ENCODE peak calls at places on chromosomes 6 and 20, in six cellular contexts. O is ovary; J is thyroid gland; Z is CD8-positive, alpha-beta T cell; G is CD4-positive, alpha-beta memory T cell; Y is psoas muscle. N is an unnamed sample. For H3K36me3, the result is how much of the 10 kb centered on the place peaks cover.

GRCh38 chr6:74755196-74755595 is 450.7 kb downstream of the COL12A1 start:
- DNase-seq in J (no peak), G (no peak), O (no peak), Y (no peak), Z (no peak), N (no peak)

GRCh38 chr20:36399147-36399968 is 93.2 kb downstream of the DLGAP4 start:
- DNase-seq in J (peak), O (no peak), Y (no peak), G (peak), Z (no peak), N (peak)

GRCh38 chr6:32154514-32155161 is 697 bp downstream of the PPT2 start:
- DNase-seq in Y (peak), O (peak), Z (peak), J (peak), G (peak), N (peak)

GRCh38 chr20:45987108-45987780 is 15.2 kb upstream of the ZNF335 start:
- DNase-seq in G (peak), O (no peak), Y (peak), J (peak), Z (peak), N (peak)

GRCh38 chr6:54618597-54618996 is 228.0 kb upstream of the FAM83B start:
- DNase-seq in G (no peak), Z (no peak), O (no peak), J (no peak), Y (no peak), N (no peak)

GRCh38 chr6:93792751-93793150 is 373.4 kb upstream of the EPHA7 start:
- DNase-seq in J (no peak), G (no peak), Z (no peak), Y (no peak), O (no peak), N (no peak)

GRCh38 chr6:107811591-107812218 is 12.4 kb downstream of the SCML4 start:
- DNase-seq in J (no peak), Y (no peak), Z (peak), O (no peak), G (no peak), N (no peak)

GRCh38 chr6:16585805-16586204 is 175.5 kb downstream of the ATXN1 start:
- DNase-seq in J (no peak), O (no peak), Z (no peak), Y (no peak), G (no peak), N (no peak)

GRCh38 chr20:48012401-48012974 is 227.2 kb upstream of the SULF2 start:
- DNase-seq in Z (no peak), O (no peak), Y (no peak), G (no peak), J (no peak), N (peak)

DNA sequence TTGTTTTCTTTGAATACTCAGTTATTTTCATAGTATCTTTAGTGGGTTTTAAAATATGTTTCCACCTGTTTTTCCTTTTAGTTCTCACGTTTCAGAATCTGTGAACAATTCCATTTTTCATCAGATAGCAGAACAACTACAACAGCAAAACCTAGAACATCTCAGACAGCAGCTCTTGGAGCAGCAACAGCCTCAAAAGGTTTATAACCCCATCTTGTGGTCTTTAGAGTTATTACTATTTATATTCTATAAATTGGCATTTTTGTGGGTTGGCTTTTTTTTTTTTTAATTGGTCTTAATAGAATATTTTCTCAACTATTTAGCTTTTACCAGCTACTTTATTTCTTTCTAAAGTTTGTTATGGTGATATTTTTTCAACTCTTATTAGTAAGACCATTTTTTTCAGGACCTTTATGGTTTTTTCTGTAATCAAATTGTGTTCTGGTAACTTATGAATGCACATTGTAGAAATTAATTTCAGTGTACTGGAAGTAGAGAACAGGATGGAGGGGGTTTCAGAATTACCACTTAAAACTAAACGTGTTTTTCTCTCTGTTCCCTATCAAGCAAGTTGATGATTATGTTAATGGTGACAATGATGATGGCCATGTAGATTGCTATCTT is 72.2 kb downstream of the SCAF8 start:
- DNase-seq in Z (no peak), G (peak), J (no peak), Y (no peak), O (no peak), N (no peak)
- H3K36me3 ChIP-seq in Z (under half), G (half or more), J (under half), Y (half or more), O (under half), N (half or more)

GRCh38 chr20:64264091-64264490 is 8.5 kb downstream of the PCMTD2 start:
- DNase-seq in Z (no peak), Y (no peak), J (no peak), O (no peak), G (no peak), N (no peak)

GRCh38 chr20:64266988-64267387 is 11.4 kb downstream of the PCMTD2 start:
- DNase-seq in Z (no peak), O (no peak), G (no peak), J (no peak), Y (no peak), N (no peak)

GRCh38 chr20:64261138-64261537 is 5.6 kb downstream of the PCMTD2 start:
- DNase-seq in G (no peak), Z (no peak), Y (no peak), O (peak), J (no peak), N (peak)

GRCh38 chr20:64268180-64268579 is 12.6 kb downstream of the PCMTD2 start:
- DNase-seq in G (no peak), Y (no peak), O (no peak), J (no peak), Z (no peak), N (no peak)

GRCh38 chr20:64265201-64265600 is 9.7 kb downstream of the PCMTD2 start:
- DNase-seq in O (no peak), J (no peak), Z (no peak), G (no peak), Y (no peak), N (no peak)
- H3K36me3 ChIP-seq in O (under half), J (under half), Z (under half), G (under half), Y (under half), N (under half)

DNA sequence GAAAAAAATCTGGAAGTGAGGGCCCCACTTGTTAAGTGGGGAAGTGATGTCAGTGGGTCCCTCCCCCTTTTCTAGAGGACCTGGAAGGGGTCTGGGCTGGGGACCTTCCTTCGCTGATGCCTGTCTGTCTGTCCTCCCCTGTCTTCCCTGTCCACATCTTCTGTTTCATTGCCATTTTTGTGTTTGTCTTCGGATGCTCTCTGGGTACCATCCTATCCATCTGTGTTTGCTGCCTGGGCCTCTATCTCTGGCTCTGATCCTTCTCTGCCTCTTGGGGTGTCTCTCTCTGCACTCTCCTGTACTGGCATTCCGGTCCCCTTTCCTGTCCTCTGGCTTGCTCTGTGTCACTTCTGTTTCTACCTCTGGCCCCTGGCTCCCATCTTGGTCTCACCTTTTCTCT is 2.3 kb downstream of the TMEM151B start:
- DNase-seq in G (no peak), Z (no peak), J (no peak), Y (no peak), O (no peak), N (no peak)
- H3K36me3 ChIP-seq in G (under half), Z (under half), J (under half), Y (under half), O (under half), N (under half)

GRCh38 chr20:31537116-31537858 is 23.0 kb downstream of the HM13 start:
- DNase-seq in Y (no peak), O (no peak), G (no peak), J (no peak), Z (no peak), N (no peak)

GRCh38 chr20:31536575-31536974 is 22.3 kb downstream of the HM13 start:
- DNase-seq in G (no peak), J (no peak), Y (no peak), O (no peak), Z (no peak), N (no peak)

GRCh38 chr20:31538327-31538726 is 24.1 kb downstream of the HM13 start:
- DNase-seq in O (no peak), Z (no peak), G (no peak), Y (no peak), J (no peak), N (no peak)

GRCh38 chr20:31537859-31538245 is 23.6 kb downstream of the HM13 start:
- DNase-seq in G (no peak), Z (no peak), J (no peak), O (no peak), Y (no peak), N (no peak)

GRCh38 chr20:31535298-31535697 is 21.1 kb downstream of the HM13 start:
- DNase-seq in Y (no peak), O (no peak), G (no peak), J (no peak), Z (no peak), N (no peak)
- H3K36me3 ChIP-seq in Y (half or more), O (under half), G (half or more), J (half or more), Z (under half), N (half or more)

DNA sequence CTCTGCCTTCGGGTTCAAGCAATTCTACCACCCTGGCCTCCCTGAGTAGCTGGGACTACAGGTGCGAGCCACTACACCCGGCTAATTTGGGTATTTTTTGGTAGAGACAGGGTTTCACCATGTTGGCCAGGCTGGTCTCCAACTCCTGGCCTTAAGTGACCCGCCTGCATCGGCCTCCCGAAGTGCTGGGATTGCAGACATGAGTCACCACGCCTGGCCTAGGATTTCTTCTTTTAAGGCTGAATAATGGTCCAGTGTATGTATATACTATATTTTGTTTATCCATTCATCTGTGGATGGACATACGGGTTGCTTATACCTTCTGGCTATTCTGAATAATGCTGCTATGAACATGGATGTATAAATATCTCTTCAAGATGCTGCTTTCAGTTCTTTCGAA is 17.1 kb downstream of the RIOK1 start:
- DNase-seq in G (no peak), J (no peak), Y (no peak), O (no peak), Z (no peak), N (no peak)
- H3K36me3 ChIP-seq in G (half or more), J (under half), Y (half or more), O (under half), Z (half or more), N (half or more)

GRCh38 chr20:38766071-38766470 is 17.8 kb downstream of the ACTR5 start:
- DNase-seq in O (no peak), J (no peak), Z (no peak), G (no peak), Y (no peak), N (no peak)
- H3K36me3 ChIP-seq in O (under half), J (half or more), Z (under half), G (half or more), Y (half or more), N (under half)

DNA sequence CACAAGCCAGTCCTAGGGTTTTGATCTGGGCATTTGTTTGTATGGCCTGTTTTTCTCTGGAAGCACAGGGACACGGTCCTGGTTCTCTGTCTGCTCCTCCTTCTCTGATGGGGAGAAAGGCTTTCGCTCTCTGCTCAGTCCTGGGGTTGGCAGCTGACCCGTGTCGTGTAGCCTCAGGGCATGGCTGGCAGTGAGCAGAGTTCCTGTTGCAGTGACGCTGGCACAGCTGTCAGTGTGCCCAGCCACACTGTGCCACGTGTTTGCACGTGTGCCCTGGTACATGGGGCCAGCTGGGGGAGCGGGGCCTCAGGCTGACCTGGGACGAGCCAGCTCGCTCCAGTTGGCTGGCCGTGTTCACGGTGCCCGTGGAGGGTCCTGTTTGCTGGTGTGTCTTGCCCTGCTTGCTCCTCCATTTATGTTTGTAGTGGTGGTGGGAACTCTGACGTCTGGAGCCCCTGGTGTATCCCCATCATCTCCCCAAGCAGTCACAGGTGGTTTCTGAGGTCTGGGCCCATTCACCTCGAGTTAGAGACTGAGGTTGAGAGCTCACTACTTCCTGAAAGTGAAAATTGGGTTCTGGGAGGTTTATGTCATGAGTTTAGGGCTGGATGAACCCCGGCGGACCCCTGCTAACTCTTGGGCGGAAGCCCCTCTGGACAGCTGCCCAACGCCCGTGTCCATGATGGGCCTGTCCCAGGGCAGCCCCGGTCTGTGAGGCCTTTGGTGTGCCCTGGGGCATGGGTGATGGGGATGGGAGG is 10.2 kb upstream of the DNAJC5 start:
- DNase-seq in J (no peak), Z (no peak), O (no peak), Y (peak), G (no peak), N (peak)
- H3K36me3 ChIP-seq in J (under half), Z (under half), O (under half), Y (half or more), G (half or more), N (half or more)

GRCh38 chr6:90256698-90257485 is 39.8 kb downstream of the BACH2 start:
- DNase-seq in Y (no peak), G (peak), J (no peak), Z (no peak), O (no peak), N (no peak)
- H3K36me3 ChIP-seq in Y (under half), G (under half), J (under half), Z (under half), O (under half), N (under half)

GRCh38 chr20:32159766-32160221 is 47.7 kb downstream of the PLAGL2 start:
- DNase-seq in Y (no peak), G (no peak), O (no peak), J (no peak), Z (no peak), N (no peak)

GRCh38 chr20:32162367-32162766 is 45.2 kb downstream of the PLAGL2 start:
- DNase-seq in O (no peak), Z (no peak), J (no peak), G (no peak), Y (no peak), N (no peak)

GRCh38 chr20:32158943-32159660 is 48.4 kb downstream of the PLAGL2 start:
- DNase-seq in O (no peak), Y (no peak), J (no peak), Z (no peak), G (no peak), N (no peak)

GRCh38 chr20:32158351-32158750 is 48.8 kb downstream of the TM9SF4 start:
- DNase-seq in G (no peak), Z (no peak), J (no peak), O (no peak), Y (no peak), N (no peak)

GRCh38 chr20:32160341-32160740 is 47.2 kb downstream of the PLAGL2 start:
- DNase-seq in O (no peak), J (no peak), G (no peak), Z (no peak), Y (no peak), N (no peak)
- H3K36me3 ChIP-seq in O (under half), J (half or more), G (half or more), Z (under half), Y (half or more), N (half or more)

GRCh38 chr6:158610319-158610968 is 34.1 kb downstream of the DYNLT1 start:
- DNase-seq in G (no peak), O (no peak), J (no peak), Z (no peak), Y (no peak), N (no peak)

GRCh38 chr6:158607411-158608170 is 37.0 kb downstream of the DYNLT1 start:
- DNase-seq in Y (no peak), O (no peak), J (no peak), G (no peak), Z (no peak), N (no peak)

GRCh38 chr6:158609455-158610155 is 34.9 kb downstream of the DYNLT1 start:
- DNase-seq in O (no peak), J (no peak), Z (no peak), G (no peak), Y (no peak), N (no peak)

GRCh38 chr6:158606935-158607334 is 37.6 kb downstream of the DYNLT1 start:
- DNase-seq in O (no peak), J (no peak), Y (no peak), Z (no peak), G (no peak), N (no peak)

GRCh38 chr6:158608221-158608620 is 36.3 kb downstream of the DYNLT1 start:
- DNase-seq in O (no peak), Y (no peak), G (no peak), J (no peak), Z (no peak), N (no peak)
- H3K36me3 ChIP-seq in O (under half), Y (half or more), G (half or more), J (under half), Z (under half), N (half or more)

N was measured in BE2C.